ENCODE peak calls at places on chromosome X, in nine cellular contexts. One of them, this sample, is unnamed.

GRCh38 chrX:150967786-150968185 is 15.3 kb upstream of the HMGB3 start:
- DNase-seq in Kasumi-1: no peak
- DNase-seq in T-cell: no peak
- DNase-seq in kidney epithelial cell: no peak
- DNase-seq in activated CD8-positive, alpha-beta memory T cell treated with anti-CD3 and anti-CD28 coated beads for 1 hour: no peak
- DNase-seq in SK-N-DZ: no peak
- DNase-seq in BJ: no peak
- DNase-seq in HEK293T: no peak
- DNase-seq in posterior cingulate gyrus: no peak
- DNase-seq in this sample: no peak

GRCh38 chrX:105820247-105820646 is 2.1 kb upstream of the NRK start:
- DNase-seq in T-cell: no peak
- DNase-seq in kidney epithelial cell: no peak
- DNase-seq in HEK293T: peak; percentile 15
- DNase-seq in Kasumi-1: no peak
- DNase-seq in SK-N-DZ: no peak
- DNase-seq in BJ: no peak
- DNase-seq in posterior cingulate gyrus: no peak
- DNase-seq in activated CD8-positive, alpha-beta memory T cell treated with anti-CD3 and anti-CD28 coated beads for 1 hour: no peak
- DNase-seq in this sample: no peak

GRCh38 chrX:103584606-103585005 is 709 bp upstream of the TCEAL4 start:
- DNase-seq in Kasumi-1: no peak
- DNase-seq in activated CD8-positive, alpha-beta memory T cell treated with anti-CD3 and anti-CD28 coated beads for 1 hour: no peak
- DNase-seq in BJ: no peak
- DNase-seq in posterior cingulate gyrus: no peak
- DNase-seq in HEK293T: no peak
- DNase-seq in kidney epithelial cell: no peak
- DNase-seq in SK-N-DZ: no peak
- DNase-seq in T-cell: no peak
- DNase-seq in this sample: no peak

GRCh38 chrX:769796-770195 is 139.2 kb downstream of the SHOX start:
- DNase-seq in T-cell: no peak
- DNase-seq in BJ: no peak
- DNase-seq in Kasumi-1: no peak
- DNase-seq in posterior cingulate gyrus: peak; percentile 37
- DNase-seq in HEK293T: no peak
- DNase-seq in SK-N-DZ: no peak
- DNase-seq in activated CD8-positive, alpha-beta memory T cell treated with anti-CD3 and anti-CD28 coated beads for 1 hour: no peak
- DNase-seq in kidney epithelial cell: no peak
- DNase-seq in this sample: no peak

GRCh38 chrX:130330146-130330545 is 9.6 kb upstream of the SLC25A14 start:
- DNase-seq in HEK293T: no peak
- DNase-seq in T-cell: no peak
- DNase-seq in Kasumi-1: no peak
- DNase-seq in kidney epithelial cell: no peak
- DNase-seq in SK-N-DZ: no peak
- DNase-seq in BJ: no peak
- DNase-seq in posterior cingulate gyrus: no peak
- DNase-seq in activated CD8-positive, alpha-beta memory T cell treated with anti-CD3 and anti-CD28 coated beads for 1 hour: no peak
- DNase-seq in this sample: no peak

GRCh38 chrX:66633541-66633940 is 5.3 kb downstream of the EDA2R start:
- DNase-seq in kidney epithelial cell: no peak
- DNase-seq in Kasumi-1: no peak
- DNase-seq in posterior cingulate gyrus: no peak
- DNase-seq in activated CD8-positive, alpha-beta memory T cell treated with anti-CD3 and anti-CD28 coated beads for 1 hour: no peak
- DNase-seq in HEK293T: no peak
- DNase-seq in BJ: peak; percentile 58
- DNase-seq in SK-N-DZ: no peak
- DNase-seq in T-cell: no peak
- DNase-seq in this sample: no peak

GRCh38 chrX:68931345-68931744 is 102.5 kb downstream of the EFNB1 start:
- DNase-seq in posterior cingulate gyrus: peak; percentile 43
- DNase-seq in activated CD8-positive, alpha-beta memory T cell treated with anti-CD3 and anti-CD28 coated beads for 1 hour: no peak
- DNase-seq in HEK293T: no peak
- DNase-seq in T-cell: no peak
- DNase-seq in kidney epithelial cell: no peak
- DNase-seq in SK-N-DZ: no peak
- DNase-seq in BJ: no peak
- DNase-seq in Kasumi-1: no peak
- DNase-seq in this sample: no peak

GRCh38 chrX:39869846-39870601 is 227.7 kb downstream of the BCOR start:
- DNase-seq in kidney epithelial cell: peak; percentile 26
- DNase-seq in HEK293T: no peak
- DNase-seq in Kasumi-1: peak; percentile 13
- DNase-seq in SK-N-DZ: no peak
- DNase-seq in T-cell: peak; percentile 60
- DNase-seq in activated CD8-positive, alpha-beta memory T cell treated with anti-CD3 and anti-CD28 coated beads for 1 hour: peak; percentile 45
- DNase-seq in BJ: no peak
- DNase-seq in posterior cingulate gyrus: no peak
- DNase-seq in this sample: no peak

GRCh38 chrX:153181822-153182221 is 2.7 kb downstream of the MAGEA1 start:
- DNase-seq in kidney epithelial cell: no peak
- DNase-seq in activated CD8-positive, alpha-beta memory T cell treated with anti-CD3 and anti-CD28 coated beads for 1 hour: no peak
- DNase-seq in BJ: no peak
- DNase-seq in T-cell: no peak
- DNase-seq in HEK293T: no peak
- DNase-seq in SK-N-DZ: no peak
- DNase-seq in posterior cingulate gyrus: no peak
- DNase-seq in Kasumi-1: no peak
- DNase-seq in this sample: no peak

GRCh38 chrX:17499512-17499911 is 124.5 kb downstream of the NHS start:
- DNase-seq in BJ: no peak
- DNase-seq in HEK293T: no peak
- DNase-seq in kidney epithelial cell: no peak
- DNase-seq in T-cell: no peak
- DNase-seq in Kasumi-1: no peak
- DNase-seq in SK-N-DZ: no peak
- DNase-seq in activated CD8-positive, alpha-beta memory T cell treated with anti-CD3 and anti-CD28 coated beads for 1 hour: no peak
- DNase-seq in posterior cingulate gyrus: no peak
- DNase-seq in this sample: no peak

GRCh38 chrX:100663651-100664050 is 19.7 kb downstream of the SRPX2 start:
- DNase-seq in Kasumi-1: no peak
- DNase-seq in kidney epithelial cell: no peak
- DNase-seq in activated CD8-positive, alpha-beta memory T cell treated with anti-CD3 and anti-CD28 coated beads for 1 hour: no peak
- DNase-seq in SK-N-DZ: no peak
- DNase-seq in posterior cingulate gyrus: no peak
- DNase-seq in HEK293T: no peak
- DNase-seq in BJ: no peak
- DNase-seq in T-cell: no peak
- DNase-seq in this sample: no peak

GRCh38 chrX:15320297-15320696 is 4.9 kb upstream of the ASB11 start:
- DNase-seq in posterior cingulate gyrus: no peak
- DNase-seq in Kasumi-1: no peak
- DNase-seq in kidney epithelial cell: no peak
- DNase-seq in BJ: no peak
- DNase-seq in T-cell: no peak
- DNase-seq in SK-N-DZ: no peak
- DNase-seq in activated CD8-positive, alpha-beta memory T cell treated with anti-CD3 and anti-CD28 coated beads for 1 hour: no peak
- DNase-seq in HEK293T: no peak
- DNase-seq in this sample: no peak

GRCh38 chrX:69137371-69137881 is 27.8 kb downstream of the PJA1 start:
- DNase-seq in BJ: no peak
- DNase-seq in Kasumi-1: no peak
- DNase-seq in activated CD8-positive, alpha-beta memory T cell treated with anti-CD3 and anti-CD28 coated beads for 1 hour: no peak
- DNase-seq in kidney epithelial cell: no peak
- DNase-seq in posterior cingulate gyrus: no peak
- DNase-seq in T-cell: no peak
- DNase-seq in SK-N-DZ: no peak
- DNase-seq in HEK293T: no peak
- DNase-seq in this sample: peak; percentile 19

GRCh38 chrX:70954871-70955270 is 24.0 kb upstream of the SLC7A3 start:
- DNase-seq in kidney epithelial cell: no peak
- DNase-seq in posterior cingulate gyrus: no peak
- DNase-seq in activated CD8-positive, alpha-beta memory T cell treated with anti-CD3 and anti-CD28 coated beads for 1 hour: no peak
- DNase-seq in Kasumi-1: no peak
- DNase-seq in BJ: no peak
- DNase-seq in HEK293T: no peak
- DNase-seq in T-cell: no peak
- DNase-seq in SK-N-DZ: no peak
- DNase-seq in this sample: no peak

GRCh38 chrX:153333271-153333670 is 682 bp upstream of the ZNF275 start:
- DNase-seq in BJ: peak; percentile 22
- DNase-seq in T-cell: no peak
- DNase-seq in activated CD8-positive, alpha-beta memory T cell treated with anti-CD3 and anti-CD28 coated beads for 1 hour: no peak
- DNase-seq in kidney epithelial cell: no peak
- DNase-seq in posterior cingulate gyrus: no peak
- DNase-seq in HEK293T: no peak
- DNase-seq in Kasumi-1: no peak
- DNase-seq in SK-N-DZ: no peak
- DNase-seq in this sample: no peak

GRCh38 chrX:13050151-13050550 is 5.7 kb upstream of the FAM9C start:
- DNase-seq in HEK293T: no peak
- DNase-seq in SK-N-DZ: no peak
- DNase-seq in kidney epithelial cell: no peak
- DNase-seq in BJ: no peak
- DNase-seq in activated CD8-positive, alpha-beta memory T cell treated with anti-CD3 and anti-CD28 coated beads for 1 hour: no peak
- DNase-seq in T-cell: no peak
- DNase-seq in posterior cingulate gyrus: no peak
- DNase-seq in Kasumi-1: no peak
- DNase-seq in this sample: no peak

GRCh38 chrX:134898450-134898849 is 92.3 kb upstream of the SMIM10 start:
- DNase-seq in posterior cingulate gyrus: no peak
- DNase-seq in activated CD8-positive, alpha-beta memory T cell treated with anti-CD3 and anti-CD28 coated beads for 1 hour: no peak
- DNase-seq in Kasumi-1: no peak
- DNase-seq in HEK293T: no peak
- DNase-seq in kidney epithelial cell: no peak
- DNase-seq in SK-N-DZ: no peak
- DNase-seq in T-cell: no peak
- DNase-seq in BJ: no peak
- DNase-seq in this sample: no peak

GRCh38 chrX:2710041-2710471 is 19.0 kb downstream of the CD99 start:
- DNase-seq in Kasumi-1: no peak
- DNase-seq in T-cell: no peak
- DNase-seq in SK-N-DZ: no peak
- DNase-seq in HEK293T: no peak
- DNase-seq in activated CD8-positive, alpha-beta memory T cell treated with anti-CD3 and anti-CD28 coated beads for 1 hour: no peak
- DNase-seq in BJ: peak; percentile 82
- DNase-seq in posterior cingulate gyrus: peak; percentile 36
- DNase-seq in kidney epithelial cell: no peak
- DNase-seq in this sample: no peak

GRCh38 chrX:140123446-140123845 is 158.1 kb upstream of the CXorf66 start:
- DNase-seq in posterior cingulate gyrus: no peak
- DNase-seq in BJ: no peak
- DNase-seq in HEK293T: peak; percentile 13
- DNase-seq in kidney epithelial cell: no peak
- DNase-seq in Kasumi-1: peak; percentile 0
- DNase-seq in activated CD8-positive, alpha-beta memory T cell treated with anti-CD3 and anti-CD28 coated beads for 1 hour: no peak
- DNase-seq in T-cell: no peak
- DNase-seq in SK-N-DZ: no peak
- DNase-seq in this sample: no peak

GRCh38 chrX:100980608-100981497 is 11.3 kb downstream of the ARL13A start:
- DNase-seq in Kasumi-1: no peak
- DNase-seq in posterior cingulate gyrus: no peak
- DNase-seq in SK-N-DZ: no peak
- DNase-seq in activated CD8-positive, alpha-beta memory T cell treated with anti-CD3 and anti-CD28 coated beads for 1 hour: no peak
- DNase-seq in kidney epithelial cell: peak; percentile 53
- DNase-seq in T-cell: no peak
- DNase-seq in HEK293T: no peak
- DNase-seq in BJ: no peak
- DNase-seq in this sample: peak; percentile 16

GRCh38 chrX:43969504-43970501 is 3.4 kb downstream of the NDP start:
- DNase-seq in Kasumi-1: no peak
- DNase-seq in SK-N-DZ: no peak
- DNase-seq in activated CD8-positive, alpha-beta memory T cell treated with anti-CD3 and anti-CD28 coated beads for 1 hour: no peak
- DNase-seq in T-cell: no peak
- DNase-seq in BJ: no peak
- DNase-seq in posterior cingulate gyrus: peak; percentile 85
- DNase-seq in HEK293T: no peak
- DNase-seq in kidney epithelial cell: no peak
- DNase-seq in this sample: no peak

GRCh38 chrX:39377773-39378172 is 576.5 kb downstream of the MID1IP1 start:
- DNase-seq in Kasumi-1: no peak
- DNase-seq in T-cell: no peak
- DNase-seq in SK-N-DZ: no peak
- DNase-seq in BJ: no peak
- DNase-seq in activated CD8-positive, alpha-beta memory T cell treated with anti-CD3 and anti-CD28 coated beads for 1 hour: no peak
- DNase-seq in HEK293T: no peak
- DNase-seq in kidney epithelial cell: no peak
- DNase-seq in posterior cingulate gyrus: no peak
- DNase-seq in this sample: no peak

GRCh38 chrX:66200050-66200664 is 36.1 kb downstream of the HEPH start:
- DNase-seq in posterior cingulate gyrus: no peak
- DNase-seq in HEK293T: no peak
- DNase-seq in BJ: no peak
- DNase-seq in activated CD8-positive, alpha-beta memory T cell treated with anti-CD3 and anti-CD28 coated beads for 1 hour: no peak
- DNase-seq in SK-N-DZ: no peak
- DNase-seq in Kasumi-1: no peak
- DNase-seq in kidney epithelial cell: no peak
- DNase-seq in T-cell: no peak
- DNase-seq in this sample: no peak

GRCh38 chrX:118726887-118727685 is at the start of gene IL13RA1:
- DNase-seq in HEK293T: peak; percentile 91
- DNase-seq in kidney epithelial cell: peak; percentile 34
- DNase-seq in posterior cingulate gyrus: no peak
- DNase-seq in SK-N-DZ: peak; percentile 79
- DNase-seq in BJ: no peak
- DNase-seq in Kasumi-1: peak; percentile 17
- DNase-seq in T-cell: no peak
- DNase-seq in activated CD8-positive, alpha-beta memory T cell treated with anti-CD3 and anti-CD28 coated beads for 1 hour: no peak
- DNase-seq in this sample: peak; percentile 71

GRCh38 chrX:48589482-48590162 is 7.7 kb upstream of the WDR13 start:
- DNase-seq in SK-N-DZ: no peak
- DNase-seq in Kasumi-1: no peak
- DNase-seq in T-cell: no peak
- DNase-seq in posterior cingulate gyrus: no peak
- DNase-seq in activated CD8-positive, alpha-beta memory T cell treated with anti-CD3 and anti-CD28 coated beads for 1 hour: no peak
- DNase-seq in kidney epithelial cell: no peak
- DNase-seq in HEK293T: no peak
- DNase-seq in BJ: no peak
- DNase-seq in this sample: peak; percentile 56

GRCh38 chrX:111597967-111598366 is 83.0 kb upstream of the ALG13 start:
- DNase-seq in posterior cingulate gyrus: no peak
- DNase-seq in T-cell: no peak
- DNase-seq in BJ: no peak
- DNase-seq in activated CD8-positive, alpha-beta memory T cell treated with anti-CD3 and anti-CD28 coated beads for 1 hour: no peak
- DNase-seq in SK-N-DZ: no peak
- DNase-seq in Kasumi-1: no peak
- DNase-seq in HEK293T: no peak
- DNase-seq in kidney epithelial cell: no peak
- DNase-seq in this sample: no peak

GRCh38 chrX:123854329-123854728 is 5.5 kb upstream of the XIAP start:
- DNase-seq in SK-N-DZ: no peak
- DNase-seq in HEK293T: no peak
- DNase-seq in BJ: no peak
- DNase-seq in kidney epithelial cell: no peak
- DNase-seq in posterior cingulate gyrus: no peak
- DNase-seq in T-cell: no peak
- DNase-seq in activated CD8-positive, alpha-beta memory T cell treated with anti-CD3 and anti-CD28 coated beads for 1 hour: no peak
- DNase-seq in Kasumi-1: no peak
- DNase-seq in this sample: no peak

This sample was measured in BE2C.